ENCODE peak calls at places on chromosomes 6 and 20, in five cellular contexts. W is IMR-90, A is H1, V is trophoblast cell, X is mesenchymal stem cell. E is an unnamed sample.
A peak's percentile ranks its signal among the peaks of the same experiment; 100 is the strongest.

GRCh38 chr6:144844596-144844995 is 559.5 kb downstream of the UTRN start:
- DNase-seq in W (no peak), X (no peak), V (no peak), A (no peak), E (no peak)

GRCh38 chr6:37365791-37366190 is 12.0 kb downstream of the RNF8 start:
- DNase-seq in X (peak; percentile 24), W (peak; percentile 35), V (no peak), A (no peak), E (no peak)

GRCh38 chr20:63215101-63216040 is 560 bp downstream of the YTHDF1 start:
- DNase-seq in V (peak; percentile 62), X (peak; percentile 79), W (peak; percentile 60), A (no peak), E (no peak)

GRCh38 chr20:31698803-31699718 is 23.6 kb downstream of the BCL2L1 start:
- DNase-seq in A (no peak), V (peak; percentile 74), W (peak; percentile 98), X (peak; percentile 98), E (no peak)

GRCh38 chr6:37987008-37987407 is 167.5 kb downstream of the ZFAND3 start:
- DNase-seq in X (peak; percentile 41), V (peak; percentile 66), A (no peak), W (peak; percentile 60), E (no peak)

GRCh38 chr6:13373488-13373886 is 45.1 kb upstream of the TBC1D7 start:
- DNase-seq in V (no peak), A (no peak), W (peak; percentile 22), X (peak; percentile 78), E (no peak)

GRCh38 chr6:17115251-17116089 is 13.6 kb downstream of the STMND1 start:
- DNase-seq in W (peak; percentile 93), X (peak; percentile 78), A (no peak), V (peak; percentile 86), E (no peak)

GRCh38 chr6:31094389-31094881 is 17.9 kb downstream of the C6orf15 start:
- DNase-seq in V (no peak), X (no peak), W (no peak), A (no peak), E (no peak)

GRCh38 chr6:22906091-22906549 is 336.8 kb downstream of the HDGFL1 start:
- DNase-seq in X (peak; percentile 22), W (no peak), V (peak; percentile 39), A (no peak), E (no peak)

GRCh38 chr6:13302751-13303667 is 25.3 kb downstream of the TBC1D7 start:
- DNase-seq in W (peak; percentile 98), X (peak; percentile 100), V (peak; percentile 97), A (peak; percentile 11), E (no peak)

GRCh38 chr20:45985573-45985972 is 13.6 kb upstream of the ZNF335 start:
- DNase-seq in V (no peak), X (no peak), A (no peak), W (no peak), E (no peak)

GRCh38 chr6:21522773-21523490 is 70.6 kb upstream of the SOX4 start:
- DNase-seq in W (no peak), A (peak; percentile 60), X (no peak), V (peak; percentile 13), E (peak; percentile 27)

GRCh38 chr20:63218701-63219446 is 2.9 kb upstream of the YTHDF1 start:
- DNase-seq in W (no peak), X (no peak), V (no peak), A (no peak), E (no peak)

GRCh38 chr6:49522710-49523593 is 23.2 kb downstream of the GLYATL3 start:
- DNase-seq in X (no peak), V (no peak), W (no peak), A (no peak), E (no peak)

GRCh38 chr20:63518351-63518861 is 2.2 kb upstream of the PPDPF start:
- DNase-seq in V (peak; percentile 14), X (no peak), A (peak; percentile 59), W (no peak), E (no peak)

GRCh38 chr20:15113374-15113773 is 776.0 kb upstream of the FLRT3 start:
- DNase-seq in V (no peak), W (no peak), A (no peak), X (no peak), E (no peak)

GRCh38 chr6:3612341-3613041 is 139.0 kb downstream of the PXDC1 start:
- DNase-seq in V (peak; percentile 96), A (peak; percentile 24), W (peak; percentile 85), X (peak; percentile 80), E (no peak)

GRCh38 chr20:48783533-48784272 is 44.1 kb downstream of the PREX1 start:
- DNase-seq in A (no peak), W (peak; percentile 22), V (no peak), X (peak; percentile 14), E (no peak)

GRCh38 chr20:20603339-20603990 is 109.0 kb downstream of the RALGAPA2 start:
- DNase-seq in V (no peak), A (no peak), W (no peak), X (no peak), E (no peak)

GRCh38 chr20:56501116-56501515 is 23.4 kb upstream of the FAM209A start:
- DNase-seq in W (no peak), V (no peak), A (no peak), X (no peak), E (no peak)

GRCh38 chr20:35791823-35792222 is 20.0 kb downstream of the PHF20 start:
- DNase-seq in V (peak; percentile 96), A (no peak), W (peak; percentile 93), X (peak; percentile 85), E (no peak)

GRCh38 chr6:87808005-87808757 is 106.1 kb upstream of the AKIRIN2 start:
- DNase-seq in V (peak; percentile 22), W (peak; percentile 37), X (no peak), A (no peak), E (no peak)

DNA sequence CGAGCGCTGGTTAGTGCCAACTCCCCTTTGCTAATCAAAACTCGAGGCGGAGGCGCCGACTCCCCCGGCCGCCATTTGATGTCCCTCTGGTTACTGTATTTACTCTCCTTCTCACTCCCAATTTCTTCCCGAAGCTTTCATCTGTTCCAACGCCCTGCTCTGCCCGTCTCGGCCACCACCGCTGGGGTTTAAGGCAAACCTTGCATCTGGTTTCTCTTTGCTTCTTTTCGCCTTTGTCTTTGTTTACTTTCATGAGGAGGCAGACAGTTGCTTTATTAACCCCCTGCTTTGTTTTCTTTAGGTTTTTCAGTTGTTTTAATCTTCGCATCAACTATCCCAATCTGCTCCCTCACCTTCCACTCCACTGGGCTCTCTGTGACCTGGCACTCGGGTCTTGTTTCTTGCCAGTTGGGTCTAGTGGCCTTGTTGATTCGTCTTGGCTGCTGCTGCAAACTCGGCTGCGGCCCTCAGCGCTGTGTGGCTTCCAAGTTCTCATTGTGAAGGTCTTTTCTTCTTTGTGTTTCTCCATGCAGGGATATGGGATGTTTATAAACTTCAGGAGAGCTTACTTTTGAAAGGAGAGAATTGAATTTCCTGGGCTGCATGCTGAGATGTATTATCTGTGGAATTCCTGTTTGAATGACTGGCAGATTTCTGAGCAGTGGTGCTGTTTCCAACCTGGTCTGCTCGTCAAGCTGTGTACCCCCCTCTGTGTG is 155.1 kb downstream of the CDC5L start:
- DNase-seq in X (no peak), W (no peak), V (no peak), A (peak; percentile 59), E (peak; percentile 53)
- H3K14ac ChIP-seq in X (no peak overlapping the region), W (no peak overlapping the region), V (no peak overlapping the region), A (no peak overlapping the region), E (no peak overlapping the region)

GRCh38 chr6:41637179-41638001 is 878 bp upstream of the MDFI start:
- DNase-seq in A (peak; percentile 71), V (peak; percentile 82), W (no peak), X (peak; percentile 49), E (no peak)

GRCh38 chr6:41636803-41637178 is 1.5 kb upstream of the MDFI start:
- DNase-seq in W (no peak), A (peak; percentile 79), X (peak; percentile 51), V (peak; percentile 89), E (no peak)

GRCh38 chr6:41639556-41640371 is 1.5 kb downstream of the MDFI start:
- DNase-seq in V (no peak), W (no peak), X (no peak), A (peak; percentile 54), E (no peak)

GRCh38 chr6:41638801-41639555 is 710 bp downstream of the MDFI start:
- DNase-seq in X (peak; percentile 87), A (peak; percentile 81), W (no peak), V (no peak), E (peak; percentile 46)

DNA sequence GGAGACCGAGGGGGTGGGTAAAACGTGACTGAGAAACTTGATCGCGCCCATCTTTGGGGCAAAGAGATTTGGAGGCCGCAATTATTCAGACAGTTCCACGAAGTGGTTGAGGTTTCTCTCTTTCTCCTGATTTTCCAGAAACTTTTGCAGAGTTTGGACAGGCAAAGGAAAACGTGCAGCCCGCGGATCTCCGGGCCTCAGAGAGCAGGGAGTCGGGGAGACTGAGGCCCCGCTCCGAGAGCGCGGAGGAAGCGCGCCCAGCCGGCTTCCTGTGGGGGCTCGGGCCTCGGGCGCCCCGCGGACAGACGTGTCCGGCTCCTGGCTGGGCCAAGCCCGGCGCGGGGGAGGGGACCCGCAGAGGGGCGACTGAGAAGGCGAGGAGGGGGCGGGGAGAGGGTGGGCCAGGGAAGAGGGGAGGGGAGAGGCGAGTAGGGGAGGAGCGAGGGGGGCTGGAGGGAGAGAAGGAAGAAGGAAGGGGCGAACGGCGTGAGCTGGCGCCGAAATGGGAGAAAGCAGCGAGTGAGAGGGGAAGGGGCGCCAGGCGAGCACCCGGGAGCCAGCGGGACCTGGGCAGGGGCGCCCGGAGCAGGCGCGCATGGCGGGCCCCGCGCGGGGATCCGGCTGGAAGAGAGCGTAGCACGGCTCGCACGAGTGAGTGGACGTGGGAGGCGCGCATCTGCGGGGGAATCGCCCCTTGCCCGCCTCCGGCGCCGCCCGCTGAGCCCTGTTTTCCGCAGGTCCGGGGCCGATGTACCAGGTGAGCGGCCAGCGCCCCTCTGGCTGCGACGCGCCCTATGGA is at the start of gene MDFI:
- DNase-seq in A (peak; percentile 81), V (peak; percentile 16), W (no peak), X (peak; percentile 49), E (peak; percentile 57)
- H2AK5ac ChIP-seq in A (no peak within 1 kb of the TSS), V (peak within 1 kb of the TSS; percentile 98), W (no peak within 1 kb of the TSS), X (no peak within 1 kb of the TSS), E (peak within 1 kb of the TSS; percentile 91)

GRCh38 chr20:34293589-34293988 is 9.6 kb downstream of the AHCY start:
- DNase-seq in W (no peak), X (no peak), A (no peak), V (no peak), E (no peak)

GRCh38 chr20:34292496-34292895 is 10.7 kb downstream of the AHCY start:
- DNase-seq in A (no peak), V (no peak), X (no peak), W (no peak), E (no peak)

GRCh38 chr20:34294563-34294962 is 8.6 kb downstream of the AHCY start:
- DNase-seq in W (no peak), X (no peak), V (no peak), A (no peak), E (no peak)

GRCh38 chr20:34293119-34293518 is 10.0 kb downstream of the AHCY start:
- DNase-seq in X (no peak), W (no peak), A (no peak), V (no peak), E (no peak)

GRCh38 chr20:34290471-34290870 is 12.7 kb downstream of the AHCY start:
- DNase-seq in W (no peak), X (no peak), V (no peak), A (no peak), E (no peak)
- H3K4me3 ChIP-seq in W (no peak overlapping the region), X (no peak overlapping the region), V (no peak overlapping the region), A (no peak overlapping the region), E (peak overlapping the region; percentile 14)

DNA sequence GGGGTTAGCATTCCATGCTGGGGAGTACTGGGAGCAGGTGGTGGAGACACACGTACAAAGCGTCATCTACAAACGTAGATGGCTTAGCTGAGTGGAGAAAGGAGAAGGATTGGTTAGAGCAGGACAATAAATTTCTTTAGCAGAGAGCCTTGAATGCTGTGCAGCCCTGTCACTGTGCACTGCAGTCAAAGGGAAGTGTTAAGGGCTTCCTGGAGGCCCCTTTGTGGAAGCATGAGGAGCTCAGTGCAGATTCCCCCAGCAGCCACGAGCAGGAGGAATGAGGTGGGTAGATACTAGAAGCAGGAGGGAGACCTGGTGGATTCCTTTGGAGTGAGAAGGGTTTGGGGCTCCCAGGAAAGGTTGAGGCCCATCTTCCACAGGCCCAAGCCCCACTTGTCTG is 6.1 kb upstream of the TREML4 start:
- DNase-seq in X (no peak), A (no peak), V (no peak), W (no peak), E (no peak)
- H3K14ac ChIP-seq in X (no peak overlapping the region), A (no peak overlapping the region), V (no peak overlapping the region), W (no peak overlapping the region), E (no peak overlapping the region)

E was measured in neuronal stem cell.